ENCODE peak calls at places on chromosomes 2 and 18, in ten cellular contexts. One of them, this sample, is unnamed.

GRCh38 chr2:1837022-1837421 is 92.7 kb upstream of the PXDN start:
- DNase-seq in heart left ventricle: no peak
- DNase-seq in A673: no peak
- DNase-seq in body of pancreas: no peak
- DNase-seq in left ventricle myocardium inferior: no peak
- DNase-seq in psoas muscle: no peak
- DNase-seq in AG10803: no peak
- DNase-seq in heart right ventricle: no peak
- DNase-seq in astrocyte of the spinal cord: no peak
- DNase-seq in cardiac fibroblast: no peak
- DNase-seq in this sample: no peak

GRCh38 chr18:27062802-27063201 is 122.3 kb downstream of the CHST9 start:
- DNase-seq in heart left ventricle: no peak
- DNase-seq in A673: no peak
- DNase-seq in body of pancreas: no peak
- DNase-seq in left ventricle myocardium inferior: no peak
- DNase-seq in psoas muscle: no peak
- DNase-seq in AG10803: no peak
- DNase-seq in heart right ventricle: no peak
- DNase-seq in astrocyte of the spinal cord: no peak
- DNase-seq in cardiac fibroblast: no peak
- DNase-seq in this sample: no peak

GRCh38 chr2:85119900-85120299 is 13.3 kb upstream of the TCF7L1 start:
- DNase-seq in heart left ventricle: no peak
- DNase-seq in A673: no peak
- DNase-seq in body of pancreas: no peak
- DNase-seq in left ventricle myocardium inferior: no peak
- DNase-seq in psoas muscle: no peak
- DNase-seq in AG10803: no peak
- DNase-seq in heart right ventricle: no peak
- DNase-seq in astrocyte of the spinal cord: no peak
- DNase-seq in cardiac fibroblast: no peak
- DNase-seq in this sample: no peak

GRCh38 chr2:1726558-1726957 is 17.8 kb downstream of the PXDN start:
- DNase-seq in heart left ventricle: no peak
- DNase-seq in A673: no peak
- DNase-seq in body of pancreas: no peak
- DNase-seq in left ventricle myocardium inferior: no peak
- DNase-seq in psoas muscle: no peak
- DNase-seq in AG10803: no peak
- DNase-seq in heart right ventricle: no peak
- DNase-seq in astrocyte of the spinal cord: no peak
- DNase-seq in cardiac fibroblast: no peak
- DNase-seq in this sample: no peak

GRCh38 chr2:125681576-125681975 is 974.4 kb upstream of the GYPC start:
- DNase-seq in heart left ventricle: no peak
- DNase-seq in A673: no peak
- DNase-seq in body of pancreas: no peak
- DNase-seq in left ventricle myocardium inferior: no peak
- DNase-seq in psoas muscle: no peak
- DNase-seq in AG10803: no peak
- DNase-seq in heart right ventricle: no peak
- DNase-seq in astrocyte of the spinal cord: no peak
- DNase-seq in cardiac fibroblast: no peak
- DNase-seq in this sample: no peak

GRCh38 chr2:74032909-74033261 is 48.2 kb downstream of the TET3 start:
- DNase-seq in heart left ventricle: no peak
- DNase-seq in A673: no peak
- DNase-seq in body of pancreas: no peak
- DNase-seq in left ventricle myocardium inferior: no peak
- DNase-seq in psoas muscle: no peak
- DNase-seq in AG10803: no peak
- DNase-seq in heart right ventricle: no peak
- DNase-seq in astrocyte of the spinal cord: no peak
- DNase-seq in cardiac fibroblast: no peak
- DNase-seq in this sample: peak; percentile 22

GRCh38 chr2:66236067-66236705 is 198.7 kb upstream of the MEIS1 start:
- DNase-seq in heart left ventricle: no peak
- DNase-seq in A673: no peak
- DNase-seq in body of pancreas: peak; percentile 6
- DNase-seq in left ventricle myocardium inferior: peak; percentile 46
- DNase-seq in psoas muscle: peak; percentile 55
- DNase-seq in AG10803: no peak
- DNase-seq in heart right ventricle: peak; percentile 15
- DNase-seq in astrocyte of the spinal cord: no peak
- DNase-seq in cardiac fibroblast: no peak
- DNase-seq in this sample: no peak

GRCh38 chr18:68779169-68779568 is 18.7 kb upstream of the CCDC102B start:
- DNase-seq in heart left ventricle: no peak
- DNase-seq in A673: peak; percentile 59
- DNase-seq in body of pancreas: no peak
- DNase-seq in left ventricle myocardium inferior: no peak
- DNase-seq in psoas muscle: no peak
- DNase-seq in AG10803: peak; percentile 80
- DNase-seq in heart right ventricle: no peak
- DNase-seq in astrocyte of the spinal cord: peak; percentile 17
- DNase-seq in cardiac fibroblast: peak; percentile 84
- DNase-seq in this sample: no peak

GRCh38 chr2:67650292-67651133 is 253.4 kb downstream of the ETAA1 start:
- DNase-seq in heart left ventricle: peak; percentile 85
- DNase-seq in A673: peak; percentile 96
- DNase-seq in body of pancreas: peak; percentile 88
- DNase-seq in left ventricle myocardium inferior: peak; percentile 82
- DNase-seq in psoas muscle: peak; percentile 81
- DNase-seq in AG10803: peak; percentile 95
- DNase-seq in heart right ventricle: peak; percentile 82
- DNase-seq in astrocyte of the spinal cord: peak; percentile 86
- DNase-seq in cardiac fibroblast: peak; percentile 97
- DNase-seq in this sample: no peak

GRCh38 chr2:7012141-7012809 is 95.1 kb downstream of the RNF144A start:
- DNase-seq in heart left ventricle: no peak
- DNase-seq in A673: no peak
- DNase-seq in body of pancreas: no peak
- DNase-seq in left ventricle myocardium inferior: no peak
- DNase-seq in psoas muscle: no peak
- DNase-seq in AG10803: peak; percentile 49
- DNase-seq in heart right ventricle: peak; percentile 60
- DNase-seq in astrocyte of the spinal cord: peak; percentile 71
- DNase-seq in cardiac fibroblast: peak; percentile 72
- DNase-seq in this sample: no peak

GRCh38 chr2:196252408-196253114 is 81.2 kb upstream of the STK17B start:
- DNase-seq in heart left ventricle: no peak
- DNase-seq in A673: no peak
- DNase-seq in body of pancreas: no peak
- DNase-seq in left ventricle myocardium inferior: no peak
- DNase-seq in psoas muscle: no peak
- DNase-seq in AG10803: peak; percentile 65
- DNase-seq in heart right ventricle: no peak
- DNase-seq in astrocyte of the spinal cord: no peak
- DNase-seq in cardiac fibroblast: no peak
- DNase-seq in this sample: no peak

GRCh38 chr2:181655519-181655918 is 1.4 kb downstream of the CERKL start:
- DNase-seq in heart left ventricle: no peak
- DNase-seq in A673: no peak
- DNase-seq in body of pancreas: no peak
- DNase-seq in left ventricle myocardium inferior: no peak
- DNase-seq in psoas muscle: no peak
- DNase-seq in AG10803: peak; percentile 3
- DNase-seq in heart right ventricle: no peak
- DNase-seq in astrocyte of the spinal cord: peak; percentile 7
- DNase-seq in cardiac fibroblast: no peak
- DNase-seq in this sample: no peak

GRCh38 chr18:8162797-8163196 is 446.4 kb upstream of the RAB12 start:
- DNase-seq in heart left ventricle: no peak
- DNase-seq in A673: no peak
- DNase-seq in body of pancreas: no peak
- DNase-seq in left ventricle myocardium inferior: no peak
- DNase-seq in psoas muscle: no peak
- DNase-seq in AG10803: no peak
- DNase-seq in heart right ventricle: no peak
- DNase-seq in astrocyte of the spinal cord: no peak
- DNase-seq in cardiac fibroblast: no peak
- DNase-seq in this sample: no peak

GRCh38 chr18:75324211-75324610 is 103.3 kb downstream of the SMIM21 start:
- DNase-seq in heart left ventricle: no peak
- DNase-seq in A673: no peak
- DNase-seq in body of pancreas: no peak
- DNase-seq in left ventricle myocardium inferior: no peak
- DNase-seq in psoas muscle: no peak
- DNase-seq in AG10803: no peak
- DNase-seq in heart right ventricle: no peak
- DNase-seq in astrocyte of the spinal cord: no peak
- DNase-seq in cardiac fibroblast: no peak
- DNase-seq in this sample: no peak

GRCh38 chr2:149076863-149077412 is 38.4 kb downstream of the LYPD6B start:
- DNase-seq in heart left ventricle: no peak
- DNase-seq in A673: no peak
- DNase-seq in body of pancreas: no peak
- DNase-seq in left ventricle myocardium inferior: no peak
- DNase-seq in psoas muscle: no peak
- DNase-seq in AG10803: no peak
- DNase-seq in heart right ventricle: no peak
- DNase-seq in astrocyte of the spinal cord: no peak
- DNase-seq in cardiac fibroblast: no peak
- DNase-seq in this sample: no peak

GRCh38 chr2:140586379-140586778 is 1544.4 kb downstream of the LRP1B start:
- DNase-seq in heart left ventricle: no peak
- DNase-seq in A673: peak; percentile 55
- DNase-seq in body of pancreas: peak; percentile 9
- DNase-seq in left ventricle myocardium inferior: no peak
- DNase-seq in psoas muscle: no peak
- DNase-seq in AG10803: peak; percentile 13
- DNase-seq in heart right ventricle: no peak
- DNase-seq in astrocyte of the spinal cord: no peak
- DNase-seq in cardiac fibroblast: peak; percentile 28
- DNase-seq in this sample: peak; percentile 13
- TF ChIP-seq CTCF in heart left ventricle: no peak
- TF ChIP-seq CTCF in A673: peak; percentile 73
- TF ChIP-seq CTCF in body of pancreas: peak; percentile 29
- TF ChIP-seq CTCF in left ventricle myocardium inferior: no peak
- TF ChIP-seq CTCF in psoas muscle: no peak
- TF ChIP-seq CTCF in AG10803: peak; percentile 67
- TF ChIP-seq CTCF in heart right ventricle: no peak
- TF ChIP-seq CTCF in astrocyte of the spinal cord: peak; percentile 52
- TF ChIP-seq CTCF in cardiac fibroblast: peak; percentile 40
- TF ChIP-seq CTCF in this sample: peak; percentile 84

GRCh38 chr18:47912343-47912742 is 18.1 kb downstream of the SMAD2 start:
- DNase-seq in heart left ventricle: no peak
- DNase-seq in A673: no peak
- DNase-seq in body of pancreas: no peak
- DNase-seq in left ventricle myocardium inferior: no peak
- DNase-seq in psoas muscle: no peak
- DNase-seq in AG10803: no peak
- DNase-seq in heart right ventricle: no peak
- DNase-seq in astrocyte of the spinal cord: no peak
- DNase-seq in cardiac fibroblast: peak; percentile 28
- DNase-seq in this sample: no peak
- H3K4me3 ChIP-seq in heart left ventricle: no peak overlapping the region
- H3K4me3 ChIP-seq in A673: no peak overlapping the region
- H3K4me3 ChIP-seq in body of pancreas: no peak overlapping the region
- H3K4me3 ChIP-seq in left ventricle myocardium inferior: peak overlapping the region; percentile 24
- H3K4me3 ChIP-seq in psoas muscle: peak overlapping the region; percentile 36
- H3K4me3 ChIP-seq in AG10803: no peak overlapping the region
- H3K4me3 ChIP-seq in heart right ventricle: no peak overlapping the region
- H3K4me3 ChIP-seq in astrocyte of the spinal cord: no peak overlapping the region
- H3K4me3 ChIP-seq in cardiac fibroblast: no peak overlapping the region
- H3K4me3 ChIP-seq in this sample: no peak overlapping the region

DNA sequence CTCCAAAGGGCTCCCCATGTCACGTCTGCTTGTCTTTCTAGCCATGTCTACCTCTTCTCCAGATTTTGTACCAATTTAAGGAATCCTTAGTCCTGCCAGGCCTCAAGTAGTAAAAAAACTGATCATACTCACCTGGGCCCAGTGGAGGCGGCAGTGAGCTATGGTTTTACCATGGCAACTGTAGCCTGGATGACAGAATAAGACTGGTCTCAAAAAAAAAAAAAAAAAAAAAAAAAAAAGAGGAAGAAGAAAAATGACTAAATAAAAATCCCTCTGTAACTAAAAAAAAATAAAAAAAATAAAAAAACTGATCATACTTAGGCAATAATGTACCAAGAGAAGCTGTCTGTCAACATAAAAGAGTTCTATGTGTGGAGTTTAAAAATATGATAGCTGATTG is 221.6 kb downstream of the NR4A2 start:
- DNase-seq in heart left ventricle: no peak
- DNase-seq in A673: peak; percentile 21
- DNase-seq in body of pancreas: peak; percentile 29
- DNase-seq in left ventricle myocardium inferior: no peak
- DNase-seq in psoas muscle: no peak
- DNase-seq in AG10803: no peak
- DNase-seq in heart right ventricle: no peak
- DNase-seq in astrocyte of the spinal cord: no peak
- DNase-seq in cardiac fibroblast: no peak
- DNase-seq in this sample: peak; percentile 16
- TF ChIP-seq CTCF in heart left ventricle: no peak
- TF ChIP-seq CTCF in A673: peak; percentile 19
- TF ChIP-seq CTCF in body of pancreas: peak; percentile 27
- TF ChIP-seq CTCF in left ventricle myocardium inferior: no peak
- TF ChIP-seq CTCF in psoas muscle: no peak
- TF ChIP-seq CTCF in AG10803: no peak
- TF ChIP-seq CTCF in heart right ventricle: no peak
- TF ChIP-seq CTCF in astrocyte of the spinal cord: no peak
- TF ChIP-seq CTCF in cardiac fibroblast: peak; percentile 2
- TF ChIP-seq CTCF in this sample: peak; percentile 51

GRCh38 chr2:32882911-32883810 is 63.6 kb upstream of the LTBP1 start:
- DNase-seq in heart left ventricle: no peak
- DNase-seq in A673: no peak
- DNase-seq in body of pancreas: no peak
- DNase-seq in left ventricle myocardium inferior: no peak
- DNase-seq in psoas muscle: no peak
- DNase-seq in AG10803: peak; percentile 93
- DNase-seq in heart right ventricle: no peak
- DNase-seq in astrocyte of the spinal cord: peak; percentile 61
- DNase-seq in cardiac fibroblast: peak; percentile 21
- DNase-seq in this sample: no peak

GRCh38 chr2:32874931-32875330 is 71.8 kb upstream of the LTBP1 start:
- DNase-seq in heart left ventricle: no peak
- DNase-seq in A673: no peak
- DNase-seq in body of pancreas: no peak
- DNase-seq in left ventricle myocardium inferior: no peak
- DNase-seq in psoas muscle: no peak
- DNase-seq in AG10803: peak; percentile 49
- DNase-seq in heart right ventricle: no peak
- DNase-seq in astrocyte of the spinal cord: no peak
- DNase-seq in cardiac fibroblast: peak; percentile 7
- DNase-seq in this sample: no peak

DNA sequence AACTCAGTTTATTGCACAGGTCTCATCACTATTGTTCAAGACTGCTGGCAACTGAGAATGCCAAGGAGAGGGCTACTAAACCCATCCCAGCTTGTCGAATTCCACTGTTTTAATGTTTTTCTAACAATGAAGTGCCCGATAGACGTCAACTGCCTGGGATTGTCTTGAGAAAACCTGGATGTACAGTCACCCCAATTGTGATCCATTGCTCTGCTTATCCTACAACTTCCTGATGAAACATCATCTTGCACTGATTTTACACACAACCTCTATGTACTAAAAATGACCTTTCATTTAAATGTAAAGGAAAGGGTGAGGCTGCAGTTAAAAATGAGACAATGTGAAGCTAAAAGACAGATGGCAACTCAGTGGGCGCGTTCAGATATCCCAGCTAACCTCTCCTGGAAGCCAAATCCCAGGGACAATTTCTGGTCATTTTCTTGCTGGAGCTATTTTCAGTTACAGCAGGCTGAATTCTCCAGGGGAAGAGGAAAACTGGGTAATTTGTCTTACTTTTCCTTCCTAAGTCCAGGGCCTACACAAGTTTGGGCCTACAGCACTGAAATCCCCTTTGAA is 69.1 kb upstream of the LTBP1 start:
- DNase-seq in heart left ventricle: no peak
- DNase-seq in A673: no peak
- DNase-seq in body of pancreas: no peak
- DNase-seq in left ventricle myocardium inferior: no peak
- DNase-seq in psoas muscle: no peak
- DNase-seq in AG10803: no peak
- DNase-seq in heart right ventricle: no peak
- DNase-seq in astrocyte of the spinal cord: no peak
- DNase-seq in cardiac fibroblast: no peak
- DNase-seq in this sample: no peak
- H3K4me3 ChIP-seq in heart left ventricle: no peak overlapping the region
- H3K4me3 ChIP-seq in A673: no peak overlapping the region
- H3K4me3 ChIP-seq in body of pancreas: no peak overlapping the region
- H3K4me3 ChIP-seq in left ventricle myocardium inferior: no peak overlapping the region
- H3K4me3 ChIP-seq in psoas muscle: no peak overlapping the region
- H3K4me3 ChIP-seq in AG10803: no peak overlapping the region
- H3K4me3 ChIP-seq in heart right ventricle: no peak overlapping the region
- H3K4me3 ChIP-seq in astrocyte of the spinal cord: no peak overlapping the region
- H3K4me3 ChIP-seq in cardiac fibroblast: no peak overlapping the region
- H3K4me3 ChIP-seq in this sample: no peak overlapping the region